ENCODE peak calls at places on chromosomes 2 and 18, in four cellular contexts. One of them, this sample, is unnamed.

GRCh38 chr2:117359266-117359970 is 455.1 kb upstream of the DDX18 start:
- DNase-seq in HFF-Myc: no peak
- DNase-seq in neural crest cell: no peak
- DNase-seq in upper lobe of right lung: no peak
- DNase-seq in this sample: no peak

GRCh38 chr2:14634885-14635871 is 2.7 kb downstream of the LRATD1 start:
- DNase-seq in HFF-Myc: no peak
- DNase-seq in neural crest cell: peak
- DNase-seq in upper lobe of right lung: peak
- DNase-seq in this sample: no peak

GRCh38 chr2:96103906-96104861 is 12.2 kb downstream of the ADRA2B start:
- DNase-seq in HFF-Myc: no peak
- DNase-seq in neural crest cell: no peak
- DNase-seq in upper lobe of right lung: peak
- DNase-seq in this sample: no peak

GRCh38 chr2:71906357-71906973 is 241.2 kb downstream of the CYP26B1 start:
- DNase-seq in HFF-Myc: no peak
- DNase-seq in neural crest cell: no peak
- DNase-seq in upper lobe of right lung: no peak
- DNase-seq in this sample: no peak

GRCh38 chr2:11652555-11652954 is 17.4 kb downstream of the NTSR2 start:
- DNase-seq in HFF-Myc: no peak
- DNase-seq in neural crest cell: no peak
- DNase-seq in upper lobe of right lung: no peak
- DNase-seq in this sample: peak

GRCh38 chr2:124877065-124877671 is 852.1 kb downstream of the CNTNAP5 start:
- DNase-seq in HFF-Myc: no peak
- DNase-seq in neural crest cell: no peak
- DNase-seq in upper lobe of right lung: no peak
- DNase-seq in this sample: no peak

GRCh38 chr18:31040982-31041345 is 1.6 kb downstream of the DSC3 start:
- DNase-seq in HFF-Myc: no peak
- DNase-seq in neural crest cell: peak
- DNase-seq in upper lobe of right lung: no peak
- DNase-seq in this sample: no peak

GRCh38 chr2:238380785-238381184 is 45.9 kb upstream of the ASB1 start:
- DNase-seq in HFF-Myc: peak
- DNase-seq in neural crest cell: no peak
- DNase-seq in upper lobe of right lung: no peak
- DNase-seq in this sample: no peak

GRCh38 chr18:12308386-12309100 is 502 bp downstream of the TUBB6 start:
- DNase-seq in HFF-Myc: no peak
- DNase-seq in neural crest cell: peak
- DNase-seq in upper lobe of right lung: peak
- DNase-seq in this sample: no peak

GRCh38 chr2:96951125-96951654 is 35.2 kb downstream of the FAM178B start:
- DNase-seq in HFF-Myc: no peak
- DNase-seq in neural crest cell: peak
- DNase-seq in upper lobe of right lung: peak
- DNase-seq in this sample: no peak

GRCh38 chr2:226898925-226899324 is 63.1 kb downstream of the RHBDD1 start:
- DNase-seq in HFF-Myc: no peak
- DNase-seq in neural crest cell: no peak
- DNase-seq in upper lobe of right lung: no peak
- DNase-seq in this sample: no peak

GRCh38 chr18:10530852-10531251 is 5.0 kb downstream of the NAPG start:
- DNase-seq in HFF-Myc: no peak
- DNase-seq in neural crest cell: no peak
- DNase-seq in upper lobe of right lung: no peak
- DNase-seq in this sample: no peak

GRCh38 chr18:12656671-12657047 is 1.2 kb downstream of the SPIRE1 start:
- DNase-seq in HFF-Myc: no peak
- DNase-seq in neural crest cell: no peak
- DNase-seq in upper lobe of right lung: no peak
- DNase-seq in this sample: no peak

DNA sequence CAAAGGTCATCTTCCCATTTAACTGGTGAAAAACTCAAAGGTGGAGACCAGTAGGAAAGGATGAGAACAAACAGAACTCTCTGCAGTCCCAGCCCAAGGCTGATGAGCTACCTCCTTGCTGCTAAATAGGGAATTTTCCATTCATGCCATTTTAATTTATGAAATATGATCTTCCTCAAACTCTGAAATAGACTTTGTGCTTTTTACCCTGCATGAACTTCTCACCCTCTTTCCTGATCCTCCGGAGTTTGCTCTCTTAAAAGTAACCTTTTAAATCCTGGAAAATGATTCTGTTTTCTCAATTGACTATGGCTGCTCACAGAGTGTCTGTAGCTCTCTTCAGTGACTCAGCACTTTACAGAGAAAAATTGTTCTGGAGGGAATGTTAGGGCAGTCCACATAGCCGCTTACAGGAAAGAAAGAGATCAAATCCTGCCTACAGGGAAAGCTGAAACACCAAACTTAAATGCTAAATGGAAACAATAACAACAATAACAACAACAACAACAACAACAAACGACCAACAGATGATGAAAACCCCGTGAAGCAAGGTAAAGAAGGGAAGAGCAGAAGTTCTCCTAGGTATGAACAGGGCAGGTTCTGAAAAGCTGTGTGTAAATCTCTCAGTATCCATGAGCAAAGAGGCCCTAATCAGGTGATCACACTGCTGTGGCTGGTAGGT is 79.8 kb upstream of the SESTD1 start:
- DNase-seq in HFF-Myc: no peak
- DNase-seq in neural crest cell: no peak
- DNase-seq in upper lobe of right lung: no peak
- DNase-seq in this sample: no peak
- TF ChIP-seq CTCF in HFF-Myc: no peak
- TF ChIP-seq CTCF in neural crest cell: no peak
- TF ChIP-seq CTCF in upper lobe of right lung: no peak
- TF ChIP-seq CTCF in this sample: no peak

GRCh38 chr2:201781583-201782051 is 884 bp upstream of the ALS2 start:
- DNase-seq in HFF-Myc: no peak
- DNase-seq in neural crest cell: no peak
- DNase-seq in upper lobe of right lung: no peak
- DNase-seq in this sample: no peak

GRCh38 chr2:201784547-201784946 is 3.8 kb upstream of the ALS2 start:
- DNase-seq in HFF-Myc: no peak
- DNase-seq in neural crest cell: no peak
- DNase-seq in upper lobe of right lung: no peak
- DNase-seq in this sample: no peak

GRCh38 chr2:201777869-201778268 is 2.9 kb downstream of the ALS2 start:
- DNase-seq in HFF-Myc: no peak
- DNase-seq in neural crest cell: no peak
- DNase-seq in upper lobe of right lung: no peak
- DNase-seq in this sample: no peak

GRCh38 chr2:201779996-201780673 is 598 bp downstream of the ALS2 start:
- DNase-seq in HFF-Myc: no peak
- DNase-seq in neural crest cell: no peak
- DNase-seq in upper lobe of right lung: no peak
- DNase-seq in this sample: no peak

GRCh38 chr2:201780674-201781582 is at the start of gene ALS2:
- DNase-seq in HFF-Myc: peak
- DNase-seq in neural crest cell: peak
- DNase-seq in upper lobe of right lung: peak
- DNase-seq in this sample: peak
- TF ChIP-seq CTCF in HFF-Myc: no peak
- TF ChIP-seq CTCF in neural crest cell: no peak
- TF ChIP-seq CTCF in upper lobe of right lung: no peak
- TF ChIP-seq CTCF in this sample: no peak

DNA sequence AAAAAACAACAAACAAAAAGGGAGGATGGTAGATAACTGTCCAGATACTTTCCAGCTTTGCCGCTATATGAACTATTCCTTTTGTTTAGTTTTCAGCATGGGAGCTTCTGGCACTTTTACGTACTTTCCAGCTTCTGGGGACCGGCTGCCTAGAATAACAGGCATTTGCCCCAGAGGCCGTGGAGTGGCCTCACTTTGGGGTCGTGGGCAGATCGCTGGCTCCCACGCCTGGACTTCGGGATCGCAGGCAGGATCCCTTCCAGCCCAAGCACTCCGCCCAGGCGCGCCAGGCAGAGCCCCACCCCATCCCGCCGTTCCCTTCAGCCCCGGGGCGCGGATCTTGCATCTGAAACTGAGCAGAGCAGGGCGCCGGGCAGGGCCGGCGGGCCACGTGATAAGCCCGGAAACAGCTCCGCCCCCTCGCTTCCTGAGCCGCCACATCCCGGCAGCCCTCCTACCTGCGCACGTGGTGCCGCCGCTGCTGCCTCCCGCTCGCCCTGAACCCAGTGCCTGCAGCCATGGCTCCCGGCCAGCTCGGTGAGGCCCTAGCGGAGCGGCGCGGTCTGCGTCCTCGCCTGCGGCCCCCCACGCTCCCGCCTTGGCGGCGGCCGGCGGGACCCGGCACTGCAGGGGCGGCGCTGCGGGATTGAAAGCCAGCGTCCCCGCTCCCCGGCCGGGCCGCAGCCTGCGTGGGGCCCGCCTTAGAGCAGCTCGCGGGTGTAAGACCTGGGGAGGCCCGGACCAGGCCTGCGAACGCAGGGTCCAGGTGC is at the start of gene ATIC:
- DNase-seq in HFF-Myc: peak
- DNase-seq in neural crest cell: peak
- DNase-seq in upper lobe of right lung: peak
- DNase-seq in this sample: peak
- TF ChIP-seq CTCF in HFF-Myc: no peak
- TF ChIP-seq CTCF in neural crest cell: peak
- TF ChIP-seq CTCF in upper lobe of right lung: no peak
- TF ChIP-seq CTCF in this sample: peak

DNA sequence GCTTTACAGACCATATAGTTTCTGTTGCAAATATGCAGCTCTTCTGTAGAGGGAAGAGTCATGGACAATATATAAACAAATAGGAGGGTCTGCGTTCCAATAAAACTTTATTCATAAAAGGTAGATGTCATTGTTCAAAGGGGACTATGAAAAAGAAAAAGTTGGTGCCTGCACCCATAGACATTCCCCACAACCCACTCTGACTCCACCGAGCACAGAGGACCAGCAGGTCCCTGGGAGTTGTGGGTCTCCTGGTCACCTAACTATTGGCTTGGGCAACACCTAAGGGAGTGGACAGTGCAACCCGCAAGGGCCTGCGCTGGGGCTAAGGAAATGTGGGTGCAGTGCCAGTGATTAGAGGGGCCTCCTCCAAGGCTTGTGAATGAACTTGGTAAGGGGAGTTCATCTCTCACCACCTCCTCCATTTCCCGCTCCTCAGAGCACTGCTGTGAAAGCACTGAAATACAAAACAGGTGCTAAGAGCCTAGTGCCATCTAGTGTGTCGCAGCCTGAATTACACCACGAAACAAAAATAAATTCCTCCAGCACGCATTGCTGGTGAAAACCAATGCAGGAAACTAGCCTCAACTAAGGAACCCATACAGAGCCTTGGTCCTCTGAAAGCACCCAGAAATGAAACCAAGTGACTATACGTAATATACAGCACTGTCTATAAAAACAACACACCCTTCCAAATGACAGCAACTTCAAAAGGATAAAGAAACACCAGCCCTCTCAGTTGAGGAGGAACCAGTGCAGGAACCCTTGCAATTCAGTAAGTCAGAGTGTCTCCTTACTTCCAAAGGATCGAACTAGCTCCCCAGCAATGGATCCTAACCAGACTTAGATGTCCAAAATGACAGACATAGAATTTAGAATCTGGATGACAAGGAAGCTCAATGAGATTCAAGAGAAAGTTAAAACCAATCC is 166.6 kb downstream of the RNF144A start:
- DNase-seq in HFF-Myc: no peak
- DNase-seq in neural crest cell: no peak
- DNase-seq in upper lobe of right lung: no peak
- DNase-seq in this sample: no peak
- TF ChIP-seq CTCF in HFF-Myc: peak
- TF ChIP-seq CTCF in neural crest cell: peak
- TF ChIP-seq CTCF in upper lobe of right lung: peak
- TF ChIP-seq CTCF in this sample: peak

DNA sequence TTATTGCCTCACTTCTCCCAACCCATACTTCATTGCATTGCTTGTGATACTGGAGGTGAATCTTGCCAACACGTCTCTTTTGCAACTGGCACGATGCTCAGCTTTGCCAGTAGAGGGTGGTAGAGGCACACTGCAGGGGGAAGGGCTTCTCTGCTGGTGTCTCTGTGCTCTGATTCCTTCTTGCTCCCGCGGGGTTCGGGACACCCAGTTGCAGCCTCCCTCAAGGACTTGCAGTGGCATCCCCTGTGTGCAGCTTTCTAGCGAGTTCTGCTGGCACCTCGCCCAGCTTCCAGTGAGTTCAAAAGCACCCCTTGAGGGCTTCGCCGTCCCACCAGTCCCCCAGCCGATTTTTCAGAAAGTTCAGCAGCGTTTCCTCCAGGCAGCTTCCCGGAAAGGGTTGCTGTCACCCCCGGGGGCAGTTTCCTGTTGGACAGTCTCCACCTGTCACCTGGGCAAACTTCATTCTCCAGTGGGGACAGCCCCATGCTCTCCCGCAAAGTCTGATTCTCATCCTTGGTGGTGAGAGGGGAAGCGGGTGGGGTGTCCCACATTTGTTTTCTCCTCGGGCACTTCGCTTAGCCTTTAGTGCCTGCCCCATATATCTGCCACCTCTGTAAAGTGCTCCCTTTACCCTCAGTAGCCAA is 35.4 kb upstream of the EN1 start:
- DNase-seq in HFF-Myc: no peak
- DNase-seq in neural crest cell: peak
- DNase-seq in upper lobe of right lung: peak
- DNase-seq in this sample: peak
- TF ChIP-seq CTCF in HFF-Myc: peak
- TF ChIP-seq CTCF in neural crest cell: peak
- TF ChIP-seq CTCF in upper lobe of right lung: peak
- TF ChIP-seq CTCF in this sample: peak

GRCh38 chr2:220075835-220076234 is 448.4 kb downstream of the SLC4A3 start:
- DNase-seq in HFF-Myc: no peak
- DNase-seq in neural crest cell: no peak
- DNase-seq in upper lobe of right lung: no peak
- DNase-seq in this sample: no peak

GRCh38 chr2:220077488-220077887 is 450.1 kb downstream of the SLC4A3 start:
- DNase-seq in HFF-Myc: peak
- DNase-seq in neural crest cell: no peak
- DNase-seq in upper lobe of right lung: no peak
- DNase-seq in this sample: peak

GRCh38 chr2:220079595-220079994 is 452.2 kb downstream of the SLC4A3 start:
- DNase-seq in HFF-Myc: no peak
- DNase-seq in neural crest cell: no peak
- DNase-seq in upper lobe of right lung: no peak
- DNase-seq in this sample: no peak

GRCh38 chr2:220078439-220078838 is 451.0 kb downstream of the SLC4A3 start:
- DNase-seq in HFF-Myc: no peak
- DNase-seq in neural crest cell: no peak
- DNase-seq in upper lobe of right lung: no peak
- DNase-seq in this sample: peak

GRCh38 chr2:220076734-220077133 is 449.3 kb downstream of the SLC4A3 start:
- DNase-seq in HFF-Myc: peak
- DNase-seq in neural crest cell: peak
- DNase-seq in upper lobe of right lung: no peak
- DNase-seq in this sample: peak
- TF ChIP-seq CTCF in HFF-Myc: peak
- TF ChIP-seq CTCF in neural crest cell: peak
- TF ChIP-seq CTCF in upper lobe of right lung: no peak
- TF ChIP-seq CTCF in this sample: peak

This sample was measured in AG04449.